ENCODE peak calls at places on chromosomes 12 and 14, in five cellular contexts. Y is GM23338, I is SK-N-SH, C is neural progenitor cell, H is PC-3. J is an unnamed sample.

GRCh38 chr12:131783915-131784541 is 44.2 kb upstream of the MMP17 start:
- DNase-seq in C (no peak), H (peak; percentile 84), Y (peak; percentile 79), I (no peak), J (peak; percentile 96)

GRCh38 chr12:56028511-56029165 is 7.8 kb downstream of the IKZF4 start:
- DNase-seq in C (no peak), Y (no peak), I (no peak), H (no peak), J (peak; percentile 26)

GRCh38 chr12:6266431-6267006 is 44.0 kb upstream of the PLEKHG6 start:
- DNase-seq in C (no peak), Y (no peak), I (no peak), H (no peak), J (no peak)

GRCh38 chr14:61469771-61470170 is 148.4 kb downstream of the PRKCH start:
- DNase-seq in I (no peak), H (no peak), C (no peak), Y (no peak), J (no peak)

GRCh38 chr12:42936991-42937390 is 347.4 kb upstream of the PRICKLE1 start:
- DNase-seq in Y (no peak), H (no peak), C (no peak), I (no peak), J (no peak)

GRCh38 chr14:102594514-102595175 is 2.2 kb downstream of the RCOR1 start:
- DNase-seq in I (peak; percentile 75), H (peak; percentile 79), C (peak; percentile 65), Y (peak; percentile 85), J (peak; percentile 83)

GRCh38 chr12:113190761-113191160 is 5.2 kb downstream of the RITA1 start:
- DNase-seq in I (peak; percentile 84), C (peak; percentile 56), H (peak; percentile 54), Y (peak; percentile 62), J (peak; percentile 28)

GRCh38 chr12:43336962-43337555 is 214.9 kb downstream of the ADAMTS20 start:
- DNase-seq in Y (peak; percentile 57), H (peak; percentile 59), I (peak; percentile 21), C (peak; percentile 33), J (peak; percentile 67)

GRCh38 chr14:58587271-58587670 is 50.5 kb upstream of the DACT1 start:
- DNase-seq in H (no peak), I (no peak), Y (no peak), C (no peak), J (peak; percentile 87)

GRCh38 chr12:86744547-86745212 is 488.5 kb upstream of the MGAT4C start:
- DNase-seq in Y (no peak), C (no peak), I (no peak), H (no peak), J (no peak)

GRCh38 chr14:104650057-104650980 is 39.1 kb upstream of the INF2 start:
- DNase-seq in H (peak; percentile 59), C (peak; percentile 86), I (peak; percentile 98), Y (peak; percentile 91), J (peak; percentile 63)

GRCh38 chr12:30902001-30902400 is 24.5 kb upstream of the TSPAN11 start:
- DNase-seq in I (no peak), Y (no peak), H (no peak), C (no peak), J (peak; percentile 26)

GRCh38 chr14:85531594-85532391 is 1.8 kb downstream of the FLRT2 start:
- DNase-seq in I (peak; percentile 21), Y (peak; percentile 84), C (peak; percentile 67), H (no peak), J (peak; percentile 94)

GRCh38 chr12:75488553-75488952 is 8.0 kb downstream of the GLIPR1 start:
- DNase-seq in I (peak; percentile 24), H (peak; percentile 46), Y (peak; percentile 65), C (peak; percentile 38), J (peak; percentile 80)

GRCh38 chr12:94079965-94080683 is 68.3 kb upstream of the PLXNC1 start:
- DNase-seq in Y (no peak), I (no peak), H (no peak), C (no peak), J (no peak)

GRCh38 chr12:133165776-133166175 is 15.5 kb upstream of the ZNF268 start:
- DNase-seq in I (no peak), Y (no peak), H (no peak), C (no peak), J (no peak)

GRCh38 chr12:95690861-95691635 is 99.5 kb downstream of the NTN4 start:
- DNase-seq in Y (no peak), I (no peak), C (no peak), H (no peak), J (no peak)

GRCh38 chr14:63454863-63455622 is 88.1 kb downstream of the PPP2R5E start:
- DNase-seq in I (no peak), Y (peak; percentile 27), C (no peak), H (peak; percentile 40), J (peak; percentile 49)

GRCh38 chr14:55412686-55413085 is 1.1 kb upstream of the ATG14 start:
- DNase-seq in H (peak; percentile 99), C (no peak), Y (no peak), I (no peak), J (peak; percentile 63)

GRCh38 chr12:101696477-101697196 is 803 bp upstream of the CHPT1 start:
- DNase-seq in C (no peak), H (peak; percentile 24), Y (peak; percentile 8), I (peak; percentile 48), J (peak; percentile 46)

GRCh38 chr12:101299931-101300330 is 20.0 kb downstream of the UTP20 start:
- DNase-seq in C (no peak), I (no peak), Y (no peak), H (peak; percentile 63), J (peak; percentile 14)

GRCh38 chr12:89353823-89354629 is 1.7 kb upstream of the DUSP6 start:
- DNase-seq in Y (peak; percentile 96), H (peak; percentile 86), I (peak; percentile 84), C (peak; percentile 91), J (peak; percentile 86)

GRCh38 chr12:117367006-117367638 is 5.7 kb upstream of the NOS1 start:
- DNase-seq in Y (peak; percentile 92), C (peak; percentile 84), H (peak; percentile 96), I (peak; percentile 76), J (peak; percentile 63)

GRCh38 chr12:123807670-123808069 is 45.6 kb downstream of the DNAH10 start:
- DNase-seq in I (peak; percentile 33), C (no peak), H (no peak), Y (peak; percentile 35), J (no peak)

GRCh38 chr12:116202433-116202832 is 75.1 kb downstream of the MED13L start:
- DNase-seq in Y (peak; percentile 34), I (no peak), H (no peak), C (no peak), J (peak; percentile 44)

GRCh38 chr12:31868980-31869379 is 90.2 kb upstream of the RESF1 start:
- DNase-seq in H (no peak), Y (no peak), C (no peak), I (peak; percentile 40), J (peak; percentile 56)

GRCh38 chr14:77980475-77981321 is 180.8 kb downstream of the ADCK1 start:
- DNase-seq in H (no peak), C (peak; percentile 47), Y (peak; percentile 71), I (no peak), J (no peak)

GRCh38 chr14:70721542-70721941 is 79.8 kb downstream of the TTC9 start:
- DNase-seq in Y (no peak), C (no peak), I (no peak), H (peak; percentile 9), J (peak; percentile 12)

GRCh38 chr12:56266634-56267442 is at the start of gene COQ10A:
- DNase-seq in Y (peak; percentile 96), C (peak; percentile 95), H (peak; percentile 88), I (peak; percentile 98), J (peak; percentile 94)

GRCh38 chr14:95134304-95134933 is 22.9 kb downstream of the DICER1 start:
- DNase-seq in C (no peak), I (no peak), Y (no peak), H (no peak), J (no peak)

GRCh38 chr12:123115409-123116111 is 35.3 kb downstream of the PITPNM2 start:
- DNase-seq in H (peak; percentile 51), Y (no peak), I (no peak), C (no peak), J (peak; percentile 92)

GRCh38 chr14:59377991-59378720 is 87.0 kb downstream of the GPR135 start:
- DNase-seq in Y (no peak), C (no peak), H (no peak), I (no peak), J (no peak)

GRCh38 chr12:85580562-85581168 is 255.5 kb downstream of the RASSF9 start:
- DNase-seq in I (no peak), C (no peak), H (peak; percentile 46), Y (no peak), J (peak; percentile 17)

GRCh38 chr12:5444520-5444919 is 12.6 kb downstream of the NTF3 start:
- DNase-seq in C (no peak), I (no peak), H (no peak), Y (no peak), J (no peak)

GRCh38 chr12:53298154-53298553 is 1.3 kb upstream of the MYG1 start:
- DNase-seq in Y (no peak), H (peak; percentile 74), C (no peak), I (no peak), J (peak; percentile 98)

DNA sequence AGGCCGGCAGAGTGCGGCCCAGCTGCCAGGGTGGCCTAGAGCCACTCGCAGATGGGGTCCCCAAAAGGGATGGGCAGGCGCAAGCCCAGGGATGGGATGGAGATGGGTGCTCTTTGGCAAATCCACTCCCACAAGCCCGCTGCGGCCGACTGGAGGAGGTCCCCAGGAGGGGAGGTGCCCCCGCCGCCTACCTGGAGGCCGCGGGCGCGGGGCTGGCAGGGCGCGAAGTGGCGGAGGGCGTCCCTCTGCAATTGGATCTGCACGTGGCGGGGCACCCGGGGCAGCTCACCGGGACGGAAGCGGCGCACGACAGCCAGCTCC is 730 bp downstream of the PPP1R3E start:
- DNase-seq in H (no peak), Y (no peak), C (no peak), I (no peak), J (no peak)
- H3F3A ChIP-seq in H (peaks cover 4% of the 10 kb centered on the region), Y (peaks cover 9% of the 10 kb centered on the region), C (peaks cover 42% of the 10 kb centered on the region), I (peaks cover 27% of the 10 kb centered on the region), J (peaks cover 43% of the 10 kb centered on the region)

GRCh38 chr14:68692216-68692615 is 100.7 kb downstream of the ZFP36L1 start:
- DNase-seq in H (no peak), Y (no peak), I (no peak), C (no peak), J (peak; percentile 40)
- H3F3A ChIP-seq in H (peaks cover 9% of the 10 kb centered on the region), Y (no peaks in the 10 kb centered on the region), I (peaks cover 30% of the 10 kb centered on the region), C (peaks cover 24% of the 10 kb centered on the region), J (peaks cover 51% of the 10 kb centered on the region)

DNA sequence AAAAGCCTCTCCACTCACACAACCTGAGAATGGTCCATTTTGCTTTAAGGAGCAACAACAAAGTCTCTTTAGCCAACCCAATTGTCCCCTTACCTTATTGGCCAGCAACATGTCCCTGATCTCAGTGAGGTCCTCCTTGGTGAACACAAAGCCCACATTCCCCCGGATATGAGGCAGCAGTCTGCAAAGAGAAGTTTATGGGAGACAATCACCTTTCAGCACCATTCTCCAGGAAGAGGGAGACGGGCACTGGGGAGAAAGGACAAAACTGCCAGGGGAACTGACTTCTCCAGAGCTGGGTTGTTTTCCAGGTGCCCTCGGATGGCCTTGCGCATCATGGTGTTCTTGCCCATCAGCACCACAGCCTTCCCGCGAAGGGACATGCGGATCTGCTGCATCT is 1.9 kb downstream of the RPLP0 start:
- DNase-seq in H (peak; percentile 34), I (no peak), C (no peak), Y (no peak), J (no peak)
- H3F3A ChIP-seq in H (peaks cover 49% of the 10 kb centered on the region), I (peaks cover 57% of the 10 kb centered on the region), C (peaks cover 60% of the 10 kb centered on the region), Y (peaks cover 59% of the 10 kb centered on the region), J (peaks cover 69% of the 10 kb centered on the region)

DNA sequence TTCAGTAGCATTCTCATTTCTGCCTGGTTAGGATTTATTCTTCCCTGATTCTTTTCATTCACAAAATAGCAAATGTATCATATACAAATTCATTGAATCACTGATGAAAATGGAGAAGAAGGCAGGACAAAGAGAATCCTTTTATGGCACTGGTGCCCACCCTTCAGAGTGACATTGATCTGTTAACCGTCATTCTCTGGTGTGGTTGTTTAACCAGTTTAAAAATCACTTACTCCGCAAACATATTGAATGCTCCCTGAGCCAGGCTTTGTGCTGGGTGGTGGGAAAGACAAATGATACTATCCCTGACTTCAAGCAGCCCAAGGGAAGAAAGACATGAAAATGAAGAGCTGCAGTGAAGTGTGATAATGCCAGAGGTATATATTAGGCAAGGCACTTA is 187.5 kb upstream of the SLC38A2 start:
- DNase-seq in C (no peak), H (no peak), Y (no peak), I (no peak), J (no peak)
- H3F3A ChIP-seq in C (no peaks in the 10 kb centered on the region), H (peaks cover 18% of the 10 kb centered on the region), Y (no peaks in the 10 kb centered on the region), I (peaks cover 33% of the 10 kb centered on the region), J (peaks cover 55% of the 10 kb centered on the region)

J was measured in GM23248.